ENCODE peak calls at places on chromosomes 3 and 15, in five cellular contexts. One of them, this sample, is unnamed.

GRCh38 chr15:70560617-70561328 is 202.6 kb downstream of the UACA start:
- DNase-seq in HCT116: no peak
- DNase-seq in WTC11: no peak
- DNase-seq in GM12878: no peak
- DNase-seq in HepG2: no peak
- DNase-seq in this sample: no peak

GRCh38 chr15:96102631-96103030 is 227.9 kb upstream of the NR2F2 start:
- DNase-seq in WTC11: no peak
- DNase-seq in HCT116: no peak
- DNase-seq in HepG2: no peak
- DNase-seq in GM12878: no peak
- DNase-seq in this sample: no peak

GRCh38 chr15:67384761-67385160 is 130.2 kb downstream of the IQCH start:
- DNase-seq in WTC11: no peak
- DNase-seq in GM12878: no peak
- DNase-seq in HCT116: no peak
- DNase-seq in HepG2: no peak
- DNase-seq in this sample: no peak

GRCh38 chr3:59573911-59574310 is 524.1 kb upstream of the CFAP20DC start:
- DNase-seq in WTC11: no peak
- DNase-seq in HepG2: no peak
- DNase-seq in HCT116: no peak
- DNase-seq in GM12878: no peak
- DNase-seq in this sample: no peak

GRCh38 chr3:49013738-49014660 is 4.4 kb downstream of the DALRD3 start:
- DNase-seq in HCT116: no peak
- DNase-seq in WTC11: peak
- DNase-seq in GM12878: no peak
- DNase-seq in HepG2: peak
- DNase-seq in this sample: peak

GRCh38 chr3:173865900-173866498 is 468.5 kb downstream of the NLGN1 start:
- DNase-seq in HCT116: no peak
- DNase-seq in WTC11: peak
- DNase-seq in GM12878: no peak
- DNase-seq in HepG2: no peak
- DNase-seq in this sample: no peak

GRCh38 chr3:12553921-12554391 is 2.9 kb upstream of the MKRN2 start:
- DNase-seq in HCT116: no peak
- DNase-seq in GM12878: no peak
- DNase-seq in HepG2: no peak
- DNase-seq in WTC11: no peak
- DNase-seq in this sample: peak

GRCh38 chr15:74327756-74328155 is 39.7 kb downstream of the CYP11A1 start:
- DNase-seq in WTC11: no peak
- DNase-seq in HCT116: no peak
- DNase-seq in HepG2: no peak
- DNase-seq in GM12878: no peak
- DNase-seq in this sample: no peak

GRCh38 chr3:49750056-49750455 is 26.3 kb upstream of the GMPPB start:
- DNase-seq in HCT116: no peak
- DNase-seq in WTC11: no peak
- DNase-seq in HepG2: peak
- DNase-seq in GM12878: no peak
- DNase-seq in this sample: no peak

GRCh38 chr15:92883643-92884458 is 16.3 kb upstream of the CHD2 start:
- DNase-seq in HCT116: no peak
- DNase-seq in GM12878: no peak
- DNase-seq in WTC11: no peak
- DNase-seq in HepG2: no peak
- DNase-seq in this sample: no peak

GRCh38 chr15:51866751-51867150 is 37.3 kb downstream of the TMOD3 start:
- DNase-seq in GM12878: no peak
- DNase-seq in HCT116: no peak
- DNase-seq in HepG2: no peak
- DNase-seq in WTC11: no peak
- DNase-seq in this sample: no peak

GRCh38 chr3:122974764-122975162 is 52.8 kb downstream of the SEMA5B start:
- DNase-seq in HCT116: no peak
- DNase-seq in HepG2: no peak
- DNase-seq in GM12878: no peak
- DNase-seq in WTC11: no peak
- DNase-seq in this sample: no peak

GRCh38 chr3:22685598-22685997 is 517.5 kb upstream of the UBE2E2 start:
- DNase-seq in WTC11: no peak
- DNase-seq in GM12878: no peak
- DNase-seq in HCT116: no peak
- DNase-seq in HepG2: peak
- DNase-seq in this sample: no peak

GRCh38 chr3:160695906-160696305 is 18.9 kb downstream of the ARL14 start:
- DNase-seq in HCT116: no peak
- DNase-seq in WTC11: no peak
- DNase-seq in HepG2: no peak
- DNase-seq in GM12878: no peak
- DNase-seq in this sample: no peak

GRCh38 chr3:158420654-158421396 is 150.2 kb upstream of the MLF1 start:
- DNase-seq in HCT116: no peak
- DNase-seq in GM12878: peak
- DNase-seq in HepG2: no peak
- DNase-seq in WTC11: no peak
- DNase-seq in this sample: no peak

GRCh38 chr15:100275641-100276040 is 66.1 kb downstream of the ADAMTS17 start:
- DNase-seq in HepG2: no peak
- DNase-seq in WTC11: no peak
- DNase-seq in HCT116: no peak
- DNase-seq in GM12878: no peak
- DNase-seq in this sample: no peak

GRCh38 chr15:68310178-68310810 is 32.7 kb downstream of the FEM1B start:
- DNase-seq in GM12878: no peak
- DNase-seq in WTC11: no peak
- DNase-seq in HepG2: no peak
- DNase-seq in HCT116: no peak
- DNase-seq in this sample: no peak

GRCh38 chr3:73624363-73625123 is at the start of gene PDZRN3:
- DNase-seq in HCT116: no peak
- DNase-seq in HepG2: no peak
- DNase-seq in GM12878: no peak
- DNase-seq in WTC11: peak
- DNase-seq in this sample: peak

GRCh38 chr3:45597166-45597565 is 2.6 kb downstream of the LIMD1 start:
- DNase-seq in HCT116: no peak
- DNase-seq in HepG2: no peak
- DNase-seq in GM12878: no peak
- DNase-seq in WTC11: no peak
- DNase-seq in this sample: no peak

GRCh38 chr3:34213481-34213880 is 415.1 kb downstream of the PDCD6IP start:
- DNase-seq in HCT116: no peak
- DNase-seq in HepG2: no peak
- DNase-seq in GM12878: no peak
- DNase-seq in WTC11: no peak
- DNase-seq in this sample: peak

GRCh38 chr15:44193651-44194396 is 1.2 kb downstream of the FRMD5 start:
- DNase-seq in WTC11: peak
- DNase-seq in HCT116: no peak
- DNase-seq in HepG2: no peak
- DNase-seq in GM12878: no peak
- DNase-seq in this sample: peak

GRCh38 chr3:40452562-40452875 is 4.6 kb upstream of the RPL14 start:
- DNase-seq in HCT116: no peak
- DNase-seq in WTC11: no peak
- DNase-seq in HepG2: no peak
- DNase-seq in GM12878: no peak
- DNase-seq in this sample: no peak

GRCh38 chr3:16248556-16248955 is 16.2 kb downstream of the DPH3 start:
- DNase-seq in HCT116: no peak
- DNase-seq in WTC11: no peak
- DNase-seq in GM12878: no peak
- DNase-seq in HepG2: no peak
- DNase-seq in this sample: no peak

GRCh38 chr3:190384241-190384863 is 3.6 kb upstream of the CLDN16 start:
- DNase-seq in HepG2: peak
- DNase-seq in GM12878: peak
- DNase-seq in HCT116: peak
- DNase-seq in WTC11: no peak
- DNase-seq in this sample: peak

GRCh38 chr3:71240035-71240434 is 343.5 kb downstream of the FOXP1 start:
- DNase-seq in WTC11: no peak
- DNase-seq in GM12878: no peak
- DNase-seq in HCT116: no peak
- DNase-seq in HepG2: no peak
- DNase-seq in this sample: no peak

GRCh38 chr3:154122096-154122911 is 1.1 kb downstream of the ARHGEF26 start:
- DNase-seq in GM12878: no peak
- DNase-seq in WTC11: peak
- DNase-seq in HepG2: no peak
- DNase-seq in HCT116: no peak
- DNase-seq in this sample: peak
- TF ChIP-seq SP1 in GM12878: no peak
- TF ChIP-seq SP1 in WTC11: peak
- TF ChIP-seq SP1 in HepG2: no peak
- TF ChIP-seq SP1 in HCT116: no peak
- TF ChIP-seq SP1 in this sample: no peak

GRCh38 chr3:126290325-126290724 is 66.9 kb downstream of the KLF15 start:
- DNase-seq in GM12878: no peak
- DNase-seq in HepG2: no peak
- DNase-seq in WTC11: no peak
- DNase-seq in HCT116: no peak
- DNase-seq in this sample: no peak

GRCh38 chr3:126287171-126287535 is 70.1 kb downstream of the KLF15 start:
- DNase-seq in HCT116: no peak
- DNase-seq in GM12878: no peak
- DNase-seq in HepG2: no peak
- DNase-seq in WTC11: no peak
- DNase-seq in this sample: no peak

GRCh38 chr3:126285369-126285768 is 71.8 kb downstream of the KLF15 start:
- DNase-seq in HepG2: no peak
- DNase-seq in WTC11: no peak
- DNase-seq in GM12878: no peak
- DNase-seq in HCT116: no peak
- DNase-seq in this sample: no peak

GRCh38 chr3:126288314-126288713 is 68.9 kb downstream of the KLF15 start:
- DNase-seq in HepG2: no peak
- DNase-seq in GM12878: no peak
- DNase-seq in HCT116: no peak
- DNase-seq in WTC11: no peak
- DNase-seq in this sample: no peak

DNA sequence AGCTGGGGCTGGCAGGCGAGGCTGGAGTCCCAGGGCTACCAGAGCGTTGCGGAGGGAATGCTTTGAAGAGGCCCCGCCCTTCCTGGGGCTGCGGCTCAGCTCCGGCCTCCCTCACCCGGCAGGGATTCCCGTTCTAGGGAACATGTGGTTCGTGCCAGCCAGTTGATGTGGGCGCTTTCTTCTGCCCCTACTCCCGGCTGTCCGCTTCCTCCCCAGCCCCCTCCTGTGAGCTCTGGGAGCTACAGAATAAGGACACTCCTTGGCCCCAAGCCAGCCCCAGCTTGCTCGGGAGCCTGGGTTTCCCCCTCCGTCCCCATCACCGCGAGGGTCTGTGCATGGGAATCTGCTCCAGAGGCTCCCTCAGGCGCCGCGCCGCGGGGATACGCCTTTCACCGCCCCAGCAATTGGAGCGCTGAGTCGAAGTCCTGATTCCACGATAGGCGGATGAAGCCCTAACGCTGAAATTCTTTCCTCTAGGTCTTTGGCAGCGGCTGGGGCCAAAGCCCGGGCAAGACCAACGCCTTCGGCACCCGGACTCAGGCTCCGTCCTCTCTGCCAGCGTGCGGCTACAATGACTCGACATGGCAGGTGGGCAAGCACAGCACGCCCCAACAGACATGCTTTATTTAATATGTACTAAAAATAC is 69.5 kb downstream of the KLF15 start:
- DNase-seq in WTC11: peak
- DNase-seq in HepG2: peak
- DNase-seq in GM12878: no peak
- DNase-seq in HCT116: peak
- DNase-seq in this sample: peak
- TF ChIP-seq SP1 in WTC11: no peak
- TF ChIP-seq SP1 in HepG2: no peak
- TF ChIP-seq SP1 in GM12878: no peak
- TF ChIP-seq SP1 in HCT116: no peak
- TF ChIP-seq SP1 in this sample: no peak

GRCh38 chr15:62502451-62502850 is 337.4 kb upstream of the C2CD4B start:
- DNase-seq in WTC11: no peak
- DNase-seq in GM12878: no peak
- DNase-seq in HepG2: no peak
- DNase-seq in HCT116: no peak
- DNase-seq in this sample: no peak

GRCh38 chr15:62506217-62506805 is 341.2 kb upstream of the C2CD4B start:
- DNase-seq in GM12878: no peak
- DNase-seq in HCT116: no peak
- DNase-seq in WTC11: no peak
- DNase-seq in HepG2: peak
- DNase-seq in this sample: no peak

GRCh38 chr15:62500325-62500724 is 335.2 kb upstream of the C2CD4B start:
- DNase-seq in HepG2: peak
- DNase-seq in HCT116: no peak
- DNase-seq in WTC11: no peak
- DNase-seq in GM12878: no peak
- DNase-seq in this sample: no peak

GRCh38 chr15:62505761-62506160 is 340.7 kb upstream of the C2CD4B start:
- DNase-seq in HepG2: no peak
- DNase-seq in HCT116: no peak
- DNase-seq in WTC11: no peak
- DNase-seq in GM12878: no peak
- DNase-seq in this sample: no peak

DNA sequence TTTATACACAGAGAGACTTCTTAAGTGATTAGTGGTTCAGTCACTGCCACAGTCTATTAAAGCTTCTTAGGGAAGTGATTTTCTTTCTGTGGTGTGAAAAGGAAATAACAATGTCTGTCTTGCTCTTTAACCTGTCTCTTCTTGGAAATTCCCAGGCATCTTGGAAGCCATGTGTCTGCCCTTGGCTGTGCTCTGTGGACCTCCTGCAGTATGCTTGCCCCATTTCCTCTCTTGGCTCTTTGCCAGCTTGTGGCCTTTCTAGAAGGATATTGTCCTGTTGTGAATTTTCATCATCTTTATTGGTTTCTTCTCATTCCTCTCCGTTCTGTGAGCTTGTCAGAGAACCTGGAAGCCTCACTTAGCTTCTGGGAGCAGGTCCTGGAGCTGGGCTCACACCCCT is 338.4 kb upstream of the C2CD4B start:
- DNase-seq in HCT116: no peak
- DNase-seq in HepG2: no peak
- DNase-seq in WTC11: no peak
- DNase-seq in GM12878: no peak
- DNase-seq in this sample: no peak
- TF ChIP-seq SP1 in HCT116: no peak
- TF ChIP-seq SP1 in HepG2: no peak
- TF ChIP-seq SP1 in WTC11: no peak
- TF ChIP-seq SP1 in GM12878: no peak
- TF ChIP-seq SP1 in this sample: no peak

DNA sequence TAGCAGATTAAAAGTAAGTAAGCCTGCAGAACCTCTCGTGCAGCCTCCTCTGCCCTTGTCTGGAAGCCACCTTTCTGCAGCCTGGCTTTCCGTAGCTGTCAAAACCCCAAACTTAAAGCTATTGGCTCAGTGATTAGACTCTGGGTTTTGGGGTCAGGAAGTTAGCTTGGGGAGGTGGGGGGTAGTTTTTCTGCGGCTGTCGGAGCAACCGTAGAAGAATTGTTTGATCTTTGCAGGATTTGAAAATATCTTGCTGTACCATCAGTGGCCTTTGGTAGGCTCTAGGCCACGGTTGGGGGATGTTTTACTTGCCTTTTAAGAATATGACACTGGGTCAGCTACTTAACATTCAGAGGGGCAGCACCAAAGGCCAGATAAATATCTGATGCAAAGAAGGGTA is 88.4 kb upstream of the RASGRP1 start:
- DNase-seq in HepG2: no peak
- DNase-seq in WTC11: no peak
- DNase-seq in HCT116: no peak
- DNase-seq in GM12878: no peak
- DNase-seq in this sample: no peak
- TF ChIP-seq SP1 in HepG2: no peak
- TF ChIP-seq SP1 in WTC11: no peak
- TF ChIP-seq SP1 in HCT116: no peak
- TF ChIP-seq SP1 in GM12878: no peak
- TF ChIP-seq SP1 in this sample: no peak